ENCODE peak calls at places on chromosomes 11 and 22, in six cellular contexts. E is brain microvascular endothelial cell, A is spleen, B is body of pancreas, R is PC-3, Q is stomach. Z is an unnamed sample.

GRCh38 chr11:123299721-123300120 is 104.7 kb upstream of the CLMP start:
- DNase-seq in R (no peak), A (no peak), Q (no peak), B (no peak), E (no peak), Z (no peak)

GRCh38 chr11:44777537-44778199 is 50.9 kb downstream of the TSPAN18 start:
- DNase-seq in R (no peak), Q (peak; percentile 4), E (no peak), B (no peak), A (peak; percentile 31), Z (no peak)

GRCh38 chr22:21718492-21718891 is 17.1 kb downstream of the YPEL1 start:
- DNase-seq in B (no peak), R (peak; percentile 49), Q (no peak), A (no peak), E (no peak), Z (no peak)

GRCh38 chr11:26551186-26551801 is 20.8 kb downstream of the MUC15 start:
- DNase-seq in B (no peak), Q (no peak), E (no peak), R (peak; percentile 12), A (no peak), Z (no peak)

GRCh38 chr11:16346975-16347374 is 9.4 kb downstream of the SOX6 start:
- DNase-seq in A (no peak), B (no peak), Q (no peak), R (no peak), E (peak; percentile 36), Z (no peak)

GRCh38 chr11:113567867-113568266 is 92.7 kb upstream of the DRD2 start:
- DNase-seq in A (no peak), Q (no peak), E (no peak), B (no peak), R (no peak), Z (no peak)

GRCh38 chr22:24554316-24555159 is at the start of gene GUCD1:
- DNase-seq in Q (peak; percentile 31), R (peak; percentile 18), E (peak; percentile 37), A (no peak), B (peak; percentile 36), Z (peak; percentile 21)

GRCh38 chr11:72630104-72630852 is 43.9 kb downstream of the PDE2A start:
- DNase-seq in R (no peak), B (no peak), A (no peak), E (no peak), Q (no peak), Z (no peak)

GRCh38 chr11:75524576-75525432 is 937 bp downstream of the GDPD5 start:
- DNase-seq in R (peak; percentile 71), A (peak; percentile 86), E (no peak), Q (peak; percentile 27), B (no peak), Z (no peak)

GRCh38 chr11:62708423-62709261 is 1.2 kb downstream of the GNG3 start:
- DNase-seq in A (peak; percentile 90), B (no peak), Q (peak; percentile 36), R (no peak), E (no peak), Z (no peak)

GRCh38 chr11:134949121-134949591 is 537.1 kb upstream of the B3GAT1 start:
- DNase-seq in A (no peak), B (no peak), Q (no peak), E (peak; percentile 72), R (peak; percentile 66), Z (peak; percentile 4)

DNA sequence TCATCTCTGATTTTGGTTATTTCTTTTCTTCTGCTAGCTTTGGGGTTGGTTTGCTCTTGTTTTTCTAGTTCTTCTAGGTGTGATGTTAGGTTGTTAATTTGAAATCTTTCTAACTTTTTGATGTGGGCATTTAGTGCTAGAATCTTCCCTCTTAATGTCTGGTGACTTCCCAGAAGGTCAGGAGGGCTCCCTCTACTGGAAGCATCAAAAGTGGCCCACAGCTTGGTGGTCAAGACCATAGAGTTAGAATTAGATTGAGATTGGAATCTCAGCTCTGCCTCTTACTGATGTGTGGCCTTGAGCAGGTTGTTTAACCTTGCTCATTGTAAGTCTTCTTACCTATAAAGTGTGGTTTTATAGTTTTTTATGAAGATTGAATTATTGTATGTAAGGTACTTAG is 99.3 kb downstream of the FDX1 start:
- DNase-seq in Q (no peak), R (peak; percentile 69), B (no peak), E (peak; percentile 23), A (no peak), Z (no peak)
- TF ChIP-seq CTCF in Q (no peak), R (peak; percentile 77), B (no peak), E (peak; percentile 65), A (no peak), Z (no peak)

GRCh38 chr11:69113226-69113625 is 42.5 kb upstream of the SMIM38 start:
- DNase-seq in B (no peak), Q (no peak), E (no peak), R (no peak), A (no peak), Z (no peak)

GRCh38 chr11:69114811-69115523 is 40.8 kb upstream of the SMIM38 start:
- DNase-seq in B (no peak), R (no peak), E (no peak), A (no peak), Q (peak; percentile 80), Z (no peak)

GRCh38 chr11:69113646-69114340 is 41.9 kb upstream of the SMIM38 start:
- DNase-seq in R (no peak), Q (no peak), E (no peak), B (no peak), A (no peak), Z (no peak)

GRCh38 chr11:69115586-69116560 is 39.9 kb upstream of the SMIM38 start:
- DNase-seq in E (no peak), R (peak; percentile 63), A (peak; percentile 61), Q (peak; percentile 95), B (peak; percentile 82), Z (peak; percentile 20)

DNA sequence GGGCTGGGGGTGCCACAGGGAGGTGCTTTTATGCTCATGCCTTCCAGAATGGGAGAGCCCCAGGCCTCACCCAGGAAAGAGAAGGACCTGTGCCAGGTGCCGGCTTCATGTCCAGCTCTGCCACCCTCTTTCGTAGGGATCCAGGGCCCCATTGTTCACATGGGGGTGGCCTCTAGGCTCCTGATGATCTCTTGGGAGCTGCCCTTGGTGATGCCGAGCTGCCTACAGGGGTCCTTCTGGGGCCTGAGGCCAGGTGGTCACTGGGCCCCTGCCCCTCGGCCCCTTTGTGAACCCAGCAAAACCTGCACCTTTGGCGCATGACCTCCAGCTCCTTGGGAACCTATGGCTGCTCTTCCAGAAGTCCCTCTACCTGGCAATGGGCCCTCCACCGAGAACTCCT is 41.4 kb upstream of the SMIM38 start:
- DNase-seq in E (no peak), R (no peak), A (no peak), Q (no peak), B (no peak), Z (no peak)
- H3K27ac ChIP-seq in E (no peak overlapping the region), R (no peak overlapping the region), A (no peak overlapping the region), Q (peak overlapping the region; percentile 82), B (peak overlapping the region; percentile 58), Z (peak overlapping the region; percentile 27)

DNA sequence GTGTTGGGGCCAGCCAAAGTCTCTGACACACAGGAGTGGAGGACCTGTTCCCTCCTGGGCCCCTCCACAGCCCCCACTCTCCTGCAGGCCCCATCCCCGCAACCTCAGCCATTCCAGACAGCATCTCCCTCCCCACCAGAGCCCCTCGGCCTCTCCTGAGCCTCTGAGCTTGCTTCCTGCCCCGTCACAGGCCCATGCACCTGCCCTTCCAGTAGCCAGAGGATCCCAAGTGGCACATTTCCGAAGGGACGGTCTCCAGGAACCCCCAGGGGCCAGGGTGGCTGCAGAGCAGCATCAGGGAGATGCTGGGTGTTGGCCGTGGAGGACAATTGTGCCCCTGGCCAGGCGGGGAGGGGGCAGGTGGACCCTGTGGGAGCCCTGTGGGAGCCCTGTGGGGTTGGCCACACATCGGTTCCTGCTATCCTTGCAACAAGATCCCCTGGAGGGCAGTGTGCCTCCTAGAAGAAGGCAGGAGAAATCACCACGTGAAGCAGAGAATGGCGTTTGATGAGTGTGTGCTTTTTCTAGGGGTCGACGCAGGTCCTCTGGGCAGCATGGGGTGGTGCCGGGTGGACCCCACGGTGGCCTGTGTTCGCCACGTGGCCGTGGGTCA is 45.3 kb upstream of the PPARA start:
- DNase-seq in E (no peak), R (no peak), Q (no peak), A (no peak), B (no peak), Z (no peak)
- TF ChIP-seq CTCF in E (peak; percentile 18), R (no peak), Q (no peak), A (no peak), B (no peak), Z (no peak)

GRCh38 chr11:120090411-120090810 is 47.5 kb downstream of the TRIM29 start:
- DNase-seq in R (no peak), B (no peak), Q (no peak), E (no peak), A (no peak), Z (no peak)
- H3K27ac ChIP-seq in R (no peak overlapping the region), B (no peak overlapping the region), Q (no peak overlapping the region), E (no peak overlapping the region), A (no peak overlapping the region), Z (no peak overlapping the region)

DNA sequence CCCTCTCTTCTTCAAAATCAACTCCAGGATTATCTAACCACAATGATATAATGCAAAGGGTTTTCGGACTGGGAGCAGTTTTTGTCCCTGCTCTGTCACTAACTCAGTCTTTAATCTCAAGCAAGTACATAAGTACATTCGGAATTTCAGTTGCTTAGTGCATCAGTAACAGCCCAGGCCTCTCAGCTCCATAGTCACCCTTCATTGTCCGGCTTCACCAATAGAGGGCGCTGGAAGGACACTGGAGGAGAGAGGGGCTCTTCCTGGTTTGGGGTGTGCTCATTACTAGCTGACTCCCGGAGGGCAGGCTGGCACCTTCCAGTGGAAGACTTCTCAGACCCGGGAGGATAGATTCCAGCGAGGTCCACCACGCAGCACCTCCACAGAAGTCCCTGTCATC is 90.4 kb upstream of the PDGFD start:
- DNase-seq in B (peak; percentile 42), E (peak; percentile 43), A (no peak), Q (peak; percentile 34), R (peak; percentile 77), Z (peak; percentile 19)
- TF ChIP-seq CTCF in B (peak; percentile 45), E (peak; percentile 86), A (no peak), Q (no peak), R (peak; percentile 94), Z (peak; percentile 15)

GRCh38 chr11:6646040-6646439 is 9.6 kb downstream of the DCHS1 start:
- DNase-seq in Q (no peak), E (peak; percentile 72), B (peak; percentile 55), A (peak; percentile 85), R (no peak), Z (no peak)
- H3K27ac ChIP-seq in Q (no peak overlapping the region), E (no peak overlapping the region), B (no peak overlapping the region), A (no peak overlapping the region), R (no peak overlapping the region), Z (no peak overlapping the region)

DNA sequence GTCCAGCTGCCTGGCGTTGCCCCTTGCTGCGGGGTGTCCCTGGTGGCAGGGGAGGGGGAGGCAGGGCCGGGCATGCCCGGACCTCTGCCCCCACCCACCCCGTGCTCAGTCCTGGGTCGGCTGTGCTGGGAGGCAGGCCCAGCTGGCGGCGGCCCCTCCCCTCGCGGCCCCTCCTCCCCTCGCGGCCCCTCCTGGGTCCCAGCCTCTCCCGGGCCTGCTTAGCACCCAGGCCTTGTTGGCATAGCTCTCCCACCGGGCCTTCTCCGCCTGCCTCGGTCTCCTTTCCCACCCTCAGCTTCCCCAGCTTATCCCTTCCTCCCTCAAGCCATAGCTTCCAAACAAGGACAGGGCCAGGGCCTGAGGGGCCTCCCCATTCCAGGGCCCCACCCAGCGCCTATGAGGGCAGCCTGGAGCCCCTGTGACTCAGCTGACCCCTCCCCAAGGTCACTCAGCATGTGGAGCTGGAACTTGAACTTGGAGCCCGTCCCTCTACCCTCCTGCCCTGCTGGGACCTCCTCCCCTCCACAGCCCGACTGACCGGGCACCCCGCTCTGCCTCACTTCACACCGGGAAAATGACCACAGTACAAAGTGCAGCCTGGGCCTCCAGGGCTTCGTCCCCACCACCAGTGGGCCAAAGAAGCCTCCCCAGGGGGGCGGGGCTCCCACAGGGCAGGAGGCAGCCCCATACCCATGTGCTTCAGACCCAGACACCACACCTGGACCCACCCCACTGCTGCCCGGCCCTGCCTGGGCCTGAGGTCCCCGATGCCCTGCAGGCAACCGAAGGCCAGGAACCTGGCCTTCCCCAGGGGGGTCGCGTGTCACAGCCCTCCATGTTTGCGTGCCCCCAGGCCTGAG is 1.2 kb downstream of the EPS8L2 start:
- DNase-seq in E (no peak), Q (peak; percentile 56), R (peak; percentile 31), B (peak; percentile 41), A (no peak), Z (no peak)
- TF ChIP-seq CTCF in E (peak; percentile 19), Q (no peak), R (no peak), B (peak; percentile 15), A (no peak), Z (no peak)